ENCODE peak calls at places on chromosomes 1 and 21, in eight cellular contexts. C, X, V, G, H, R, I and N are unnamed samples.

GRCh38 chr1:247452447-247453039 is 5.4 kb downstream of the OR2B11 start:
- DNase-seq in C (no peak), X (peak; percentile 38), V (peak; percentile 13), G (no peak), H (no peak), R (no peak), I (no peak), N (no peak)

GRCh38 chr1:3625151-3625907 is 514 bp downstream of the TPRG1L start:
- DNase-seq in C (no peak), X (peak; percentile 63), V (peak; percentile 77), G (peak; percentile 63), H (peak; percentile 34), R (peak; percentile 70), I (peak; percentile 9), N (no peak)

GRCh38 chr1:187092104-187092503 is 263.4 kb downstream of the PLA2G4A start:
- DNase-seq in C (no peak), X (no peak), V (no peak), G (no peak), H (no peak), R (no peak), I (no peak), N (no peak)

GRCh38 chr21:37478821-37479220 is 112.2 kb downstream of the DYRK1A start:
- DNase-seq in C (no peak), X (no peak), V (no peak), G (no peak), H (no peak), R (no peak), I (no peak), N (no peak)

GRCh38 chr1:61287014-61287413 is 204.7 kb downstream of the NFIA start:
- DNase-seq in C (no peak), X (peak; percentile 71), V (no peak), G (no peak), H (no peak), R (no peak), I (no peak), N (no peak)

GRCh38 chr21:17491716-17492414 is 21.0 kb upstream of the CXADR start:
- DNase-seq in C (no peak), X (peak; percentile 94), V (no peak), G (no peak), H (no peak), R (no peak), I (no peak), N (no peak)

GRCh38 chr1:222452031-222452430 is 95.9 kb downstream of the HHIPL2 start:
- DNase-seq in C (no peak), X (peak; percentile 54), V (no peak), G (no peak), H (no peak), R (no peak), I (no peak), N (no peak)

GRCh38 chr1:16112558-16113555 is 39.4 kb upstream of the FAM131C start:
- DNase-seq in C (no peak), X (no peak), V (peak; percentile 62), G (no peak), H (no peak), R (no peak), I (no peak), N (no peak)

GRCh38 chr1:66583021-66583420 is 49.1 kb downstream of the SGIP1 start:
- DNase-seq in C (no peak), X (no peak), V (no peak), G (no peak), H (no peak), R (no peak), I (no peak), N (no peak)

GRCh38 chr1:81571946-81572345 is 228.8 kb upstream of the ADGRL2 start:
- DNase-seq in C (no peak), X (peak; percentile 24), V (no peak), G (no peak), H (no peak), R (no peak), I (no peak), N (no peak)

DNA sequence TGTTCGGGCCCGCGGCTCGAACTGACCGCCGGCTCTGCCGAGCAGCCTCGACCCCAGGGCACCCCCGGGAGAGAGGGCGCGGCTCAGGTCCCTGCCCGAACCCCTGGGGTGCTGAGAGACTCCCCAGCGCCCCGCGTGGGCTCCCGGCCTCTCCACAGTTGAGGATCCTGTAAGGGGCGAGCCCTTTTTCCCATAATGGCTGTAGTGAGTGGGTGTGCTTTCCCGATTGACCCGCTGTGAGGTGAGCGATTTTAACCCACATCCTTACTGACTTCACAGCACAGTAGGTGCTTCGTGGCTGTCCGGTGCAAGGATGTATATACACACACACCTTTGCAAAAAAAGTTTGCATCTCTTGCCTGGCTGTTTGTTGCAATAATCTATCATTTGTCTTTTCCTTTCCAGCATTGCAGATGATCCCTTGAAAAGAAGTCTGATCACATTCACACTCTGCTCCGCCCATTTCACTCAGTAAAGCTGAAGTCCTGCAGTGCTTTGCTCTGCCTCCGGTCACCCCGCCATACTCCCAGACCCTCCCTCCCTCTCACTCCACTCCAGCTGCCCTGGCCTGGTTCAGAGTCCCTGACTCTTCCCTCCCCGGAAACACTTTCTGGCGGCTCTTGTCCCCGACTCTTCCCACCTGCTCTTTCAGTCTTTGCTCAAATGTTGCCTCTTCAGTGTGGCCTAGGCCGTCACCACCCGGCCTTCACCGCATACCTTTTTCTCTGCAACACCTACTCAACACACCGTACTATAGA is 955 bp upstream of the UBE2G2 start:
- DNase-seq in C (no peak), X (peak; percentile 51), V (peak; percentile 72), G (no peak), H (no peak), R (no peak), I (no peak), N (no peak)
- H3K4me3 ChIP-seq in C (peak overlapping the region; percentile 91), X (peak overlapping the region; percentile 94), V (peak overlapping the region; percentile 90), G (peak overlapping the region; percentile 99), H (peak overlapping the region; percentile 71), R (peak overlapping the region; percentile 93), I (peak overlapping the region; percentile 95), N (peak overlapping the region; percentile 80)

DNA sequence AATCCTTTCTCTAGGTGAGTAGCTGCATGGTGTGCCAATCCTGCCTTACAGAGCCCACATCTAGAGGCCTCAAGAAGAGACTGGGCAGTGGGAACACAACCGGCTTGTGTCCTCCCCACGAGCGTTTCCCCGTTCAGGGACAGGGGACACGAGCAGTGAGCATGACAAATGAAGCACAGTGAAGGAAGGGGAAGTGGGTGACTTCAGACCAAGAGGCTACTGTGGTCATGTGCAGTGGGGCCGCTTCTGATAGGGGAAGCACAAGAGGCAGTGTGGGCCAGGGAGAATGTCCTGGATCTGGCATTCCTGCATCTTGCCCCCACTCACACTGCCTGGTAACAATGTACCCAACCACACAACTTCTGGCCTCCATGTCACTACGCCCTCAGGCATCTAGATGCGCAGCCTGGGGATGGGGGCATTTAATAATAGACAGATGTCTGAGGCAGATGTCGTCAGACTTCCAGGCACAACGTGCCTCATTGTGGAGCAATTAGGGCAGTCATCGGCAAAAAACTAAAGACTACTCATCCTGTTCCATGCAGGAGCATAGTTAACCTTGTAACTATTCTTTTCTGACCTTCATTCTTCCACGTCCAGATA is 155.6 kb upstream of the NBPF11 start:
- DNase-seq in C (no peak), X (no peak), V (no peak), G (no peak), H (no peak), R (no peak), I (no peak), N (no peak)
- H3K27me3 ChIP-seq in C (no peaks in the 10 kb centered on the region), X (no peaks in the 10 kb centered on the region), V (peaks cover 6% of the 10 kb centered on the region), G (peaks cover 13% of the 10 kb centered on the region), H (peaks cover 90% of the 10 kb centered on the region), R (peaks cover 22% of the 10 kb centered on the region), I (peaks cover 18% of the 10 kb centered on the region), N (peaks cover 11% of the 10 kb centered on the region)

DNA sequence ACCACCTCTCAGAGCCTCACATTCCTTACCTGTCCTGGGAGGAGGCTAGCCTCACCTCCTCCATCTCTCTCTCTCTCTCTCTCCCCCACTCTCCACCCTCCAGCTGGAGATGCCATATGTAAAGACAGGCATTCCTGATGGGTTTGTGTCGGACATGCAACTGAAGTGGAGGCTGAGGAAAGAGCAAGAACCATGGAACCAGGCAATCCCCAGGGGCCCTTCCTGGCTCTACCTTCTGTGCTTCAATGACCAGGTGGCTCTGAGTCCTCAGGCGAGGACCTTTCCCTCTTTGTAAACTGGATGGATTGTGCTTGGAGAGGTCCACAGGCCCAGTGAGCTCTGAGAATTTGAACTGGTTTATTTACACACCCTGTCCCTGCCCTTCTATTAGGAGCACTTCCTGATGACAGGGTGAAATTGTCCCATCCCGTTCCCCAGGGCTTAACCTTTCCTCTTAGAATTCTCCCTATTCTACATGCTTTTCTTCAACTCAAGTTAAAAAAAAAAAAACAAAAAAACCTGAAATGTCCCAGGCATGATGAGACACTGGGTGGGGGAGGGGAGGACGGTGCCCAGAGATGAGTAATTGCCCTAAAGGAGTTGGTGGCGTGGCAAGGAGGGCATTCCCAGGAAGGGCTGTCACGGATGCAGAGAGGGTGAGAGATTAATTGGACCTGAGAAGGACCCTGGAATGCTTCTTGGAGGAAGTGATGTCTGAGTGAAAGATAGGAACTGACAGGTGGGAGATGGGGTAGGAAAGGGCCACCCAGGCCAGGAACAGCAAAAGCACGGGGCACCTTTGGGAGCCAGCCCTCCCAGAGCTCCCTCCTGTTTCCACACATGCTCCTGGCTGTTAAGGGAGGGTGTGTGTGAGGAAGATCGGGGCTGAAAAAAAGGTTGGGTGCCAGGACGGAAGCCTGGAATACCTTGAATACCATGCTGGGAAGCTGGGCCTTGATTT is 50.2 kb upstream of the WASF2 start:
- DNase-seq in C (no peak), X (peak; percentile 98), V (no peak), G (no peak), H (no peak), R (peak; percentile 62), I (no peak), N (no peak)
- H3K4me1 ChIP-seq in C (peaks cover 54% of the 10 kb centered on the region), X (peaks cover 79% of the 10 kb centered on the region), V (peaks cover 28% of the 10 kb centered on the region), G (no peaks in the 10 kb centered on the region), H (peaks cover 99% of the 10 kb centered on the region), R (peaks cover 16% of the 10 kb centered on the region), I (no peaks in the 10 kb centered on the region), N (peaks cover 10% of the 10 kb centered on the region)

GRCh38 chr1:182602945-182603645 is 1.1 kb downstream of the RGS16 start:
- DNase-seq in C (no peak), X (no peak), V (no peak), G (no peak), H (no peak), R (no peak), I (no peak), N (no peak)
- H3K4me3 ChIP-seq in C (peak overlapping the region; percentile 72), X (peak overlapping the region; percentile 53), V (peak overlapping the region; percentile 42), G (no peak overlapping the region), H (peak overlapping the region; percentile 49), R (no peak overlapping the region), I (no peak overlapping the region), N (no peak overlapping the region)

DNA sequence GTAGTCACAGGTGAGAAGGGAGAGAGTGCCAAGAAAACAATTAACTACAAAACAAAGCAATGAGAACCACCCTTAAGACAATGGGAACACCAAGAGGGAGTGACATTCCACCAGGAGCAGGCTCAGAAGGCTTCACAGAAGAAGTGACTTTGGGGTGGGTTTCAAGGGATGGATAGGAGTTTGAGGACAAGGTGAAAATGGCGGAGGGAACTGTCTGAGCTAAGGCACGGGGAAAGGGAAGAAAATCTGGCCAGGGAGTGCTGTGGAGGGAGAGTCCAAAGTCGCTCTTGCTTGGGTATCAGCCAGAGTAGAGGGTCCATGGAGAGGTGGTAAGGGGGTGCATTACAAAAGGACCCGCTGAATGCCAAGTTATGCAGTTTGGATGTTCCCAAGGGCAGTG is 87.3 kb downstream of the CAMK2N1 start:
- DNase-seq in C (no peak), X (no peak), V (no peak), G (no peak), H (no peak), R (no peak), I (no peak), N (no peak)
- H3K27me3 ChIP-seq in C (peaks cover 60% of the 10 kb centered on the region), X (no peaks in the 10 kb centered on the region), V (peaks cover 80% of the 10 kb centered on the region), G (no peaks in the 10 kb centered on the region), H (peaks cover 52% of the 10 kb centered on the region), R (no peaks in the 10 kb centered on the region), I (no peaks in the 10 kb centered on the region), N (peaks cover 14% of the 10 kb centered on the region)